ENCODE peak calls at places on chromosomes 12 and 14, in seven cellular contexts. One of them, this sample, is unnamed.

GRCh38 chr12:39368891-39369290 is 74.0 kb downstream of the KIF21A start:
- DNase-seq in transverse colon: no peak
- DNase-seq in K562: no peak
- DNase-seq in esophagus muscularis mucosa: no peak
- DNase-seq in HepG2: no peak
- DNase-seq in sigmoid colon: no peak
- DNase-seq in stomach: no peak
- DNase-seq in this sample: no peak

GRCh38 chr12:62629971-62630739 is 163.5 kb downstream of the MON2 start:
- DNase-seq in K562: no peak
- DNase-seq in transverse colon: no peak
- DNase-seq in stomach: no peak
- DNase-seq in esophagus muscularis mucosa: peak; percentile 79
- DNase-seq in HepG2: no peak
- DNase-seq in sigmoid colon: no peak
- DNase-seq in this sample: no peak

GRCh38 chr12:103301642-103302620 is 193.8 kb downstream of the C12orf42 start:
- DNase-seq in esophagus muscularis mucosa: no peak
- DNase-seq in sigmoid colon: no peak
- DNase-seq in HepG2: no peak
- DNase-seq in transverse colon: no peak
- DNase-seq in K562: no peak
- DNase-seq in stomach: no peak
- DNase-seq in this sample: no peak

GRCh38 chr12:6943719-6944380 is at the start of the genes C12orf57 and RNU7-1:
- DNase-seq in esophagus muscularis mucosa: no peak
- DNase-seq in sigmoid colon: peak; percentile 92
- DNase-seq in stomach: peak; percentile 79
- DNase-seq in transverse colon: peak; percentile 87
- DNase-seq in K562: peak; percentile 94
- DNase-seq in HepG2: peak; percentile 94
- DNase-seq in this sample: no peak

GRCh38 chr12:54689984-54690383 is 41.8 kb upstream of the DCD start:
- DNase-seq in esophagus muscularis mucosa: no peak
- DNase-seq in sigmoid colon: no peak
- DNase-seq in transverse colon: no peak
- DNase-seq in K562: peak; percentile 4
- DNase-seq in stomach: no peak
- DNase-seq in HepG2: no peak
- DNase-seq in this sample: no peak

GRCh38 chr12:52171950-52172512 is 19.8 kb downstream of the KRT80 start:
- DNase-seq in K562: peak; percentile 40
- DNase-seq in transverse colon: peak; percentile 58
- DNase-seq in sigmoid colon: no peak
- DNase-seq in esophagus muscularis mucosa: no peak
- DNase-seq in HepG2: peak; percentile 39
- DNase-seq in stomach: peak; percentile 61
- DNase-seq in this sample: no peak

GRCh38 chr12:99619389-99620158 is 28.0 kb upstream of the GARIN6 start:
- DNase-seq in sigmoid colon: no peak
- DNase-seq in stomach: no peak
- DNase-seq in K562: peak; percentile 12
- DNase-seq in transverse colon: no peak
- DNase-seq in HepG2: peak; percentile 14
- DNase-seq in esophagus muscularis mucosa: no peak
- DNase-seq in this sample: no peak

GRCh38 chr12:91778938-91779400 is 366.7 kb downstream of the BTG1 start:
- DNase-seq in stomach: peak; percentile 26
- DNase-seq in sigmoid colon: peak; percentile 70
- DNase-seq in esophagus muscularis mucosa: no peak
- DNase-seq in K562: peak; percentile 77
- DNase-seq in transverse colon: peak; percentile 35
- DNase-seq in HepG2: peak; percentile 29
- DNase-seq in this sample: no peak

GRCh38 chr12:26831959-26832816 is 806 bp downstream of the ITPR2 start:
- DNase-seq in stomach: peak; percentile 58
- DNase-seq in esophagus muscularis mucosa: no peak
- DNase-seq in K562: peak; percentile 79
- DNase-seq in transverse colon: peak; percentile 64
- DNase-seq in HepG2: peak; percentile 63
- DNase-seq in sigmoid colon: peak; percentile 88
- DNase-seq in this sample: peak; percentile 86

GRCh38 chr12:122138181-122138580 is 35.8 kb downstream of the IL31 start:
- DNase-seq in K562: no peak
- DNase-seq in transverse colon: no peak
- DNase-seq in sigmoid colon: no peak
- DNase-seq in stomach: no peak
- DNase-seq in HepG2: no peak
- DNase-seq in esophagus muscularis mucosa: no peak
- DNase-seq in this sample: no peak

GRCh38 chr14:93926209-93926872 is 803 bp upstream of the FAM181A start:
- DNase-seq in esophagus muscularis mucosa: no peak
- DNase-seq in HepG2: peak; percentile 28
- DNase-seq in sigmoid colon: no peak
- DNase-seq in stomach: no peak
- DNase-seq in K562: no peak
- DNase-seq in transverse colon: no peak
- DNase-seq in this sample: no peak

GRCh38 chr12:53093777-53094393 is 3.6 kb upstream of the IGFBP6 start:
- DNase-seq in esophagus muscularis mucosa: no peak
- DNase-seq in transverse colon: no peak
- DNase-seq in sigmoid colon: no peak
- DNase-seq in HepG2: no peak
- DNase-seq in K562: no peak
- DNase-seq in stomach: peak; percentile 25
- DNase-seq in this sample: peak; percentile 37

GRCh38 chr14:80054020-80054419 is 157.3 kb downstream of the DIO2 start:
- DNase-seq in HepG2: no peak
- DNase-seq in esophagus muscularis mucosa: no peak
- DNase-seq in transverse colon: no peak
- DNase-seq in stomach: no peak
- DNase-seq in K562: no peak
- DNase-seq in sigmoid colon: no peak
- DNase-seq in this sample: no peak

GRCh38 chr12:95202691-95203476 is 14.4 kb downstream of the FGD6 start:
- DNase-seq in HepG2: no peak
- DNase-seq in sigmoid colon: no peak
- DNase-seq in transverse colon: no peak
- DNase-seq in esophagus muscularis mucosa: no peak
- DNase-seq in stomach: no peak
- DNase-seq in K562: peak; percentile 45
- DNase-seq in this sample: no peak

GRCh38 chr12:15801770-15802393 is 12.7 kb upstream of the EPS8 start:
- DNase-seq in esophagus muscularis mucosa: no peak
- DNase-seq in K562: no peak
- DNase-seq in transverse colon: peak; percentile 34
- DNase-seq in sigmoid colon: no peak
- DNase-seq in HepG2: no peak
- DNase-seq in stomach: no peak
- DNase-seq in this sample: no peak

GRCh38 chr12:70267550-70267949 is 24.3 kb downstream of the CNOT2 start:
- DNase-seq in transverse colon: no peak
- DNase-seq in stomach: no peak
- DNase-seq in sigmoid colon: no peak
- DNase-seq in K562: no peak
- DNase-seq in esophagus muscularis mucosa: no peak
- DNase-seq in HepG2: no peak
- DNase-seq in this sample: no peak

GRCh38 chr12:110906985-110907384 is 13.4 kb downstream of the MYL2 start:
- DNase-seq in stomach: no peak
- DNase-seq in esophagus muscularis mucosa: no peak
- DNase-seq in K562: no peak
- DNase-seq in sigmoid colon: no peak
- DNase-seq in HepG2: no peak
- DNase-seq in transverse colon: no peak
- DNase-seq in this sample: no peak

GRCh38 chr12:71804505-71804904 is 35.1 kb upstream of the TBC1D15 start:
- DNase-seq in transverse colon: no peak
- DNase-seq in stomach: no peak
- DNase-seq in K562: peak; percentile 10
- DNase-seq in HepG2: no peak
- DNase-seq in esophagus muscularis mucosa: no peak
- DNase-seq in sigmoid colon: no peak
- DNase-seq in this sample: no peak

GRCh38 chr12:79444089-79444488 is 246.7 kb downstream of the PAWR start:
- DNase-seq in sigmoid colon: no peak
- DNase-seq in K562: no peak
- DNase-seq in transverse colon: no peak
- DNase-seq in HepG2: no peak
- DNase-seq in stomach: no peak
- DNase-seq in esophagus muscularis mucosa: no peak
- DNase-seq in this sample: no peak

DNA sequence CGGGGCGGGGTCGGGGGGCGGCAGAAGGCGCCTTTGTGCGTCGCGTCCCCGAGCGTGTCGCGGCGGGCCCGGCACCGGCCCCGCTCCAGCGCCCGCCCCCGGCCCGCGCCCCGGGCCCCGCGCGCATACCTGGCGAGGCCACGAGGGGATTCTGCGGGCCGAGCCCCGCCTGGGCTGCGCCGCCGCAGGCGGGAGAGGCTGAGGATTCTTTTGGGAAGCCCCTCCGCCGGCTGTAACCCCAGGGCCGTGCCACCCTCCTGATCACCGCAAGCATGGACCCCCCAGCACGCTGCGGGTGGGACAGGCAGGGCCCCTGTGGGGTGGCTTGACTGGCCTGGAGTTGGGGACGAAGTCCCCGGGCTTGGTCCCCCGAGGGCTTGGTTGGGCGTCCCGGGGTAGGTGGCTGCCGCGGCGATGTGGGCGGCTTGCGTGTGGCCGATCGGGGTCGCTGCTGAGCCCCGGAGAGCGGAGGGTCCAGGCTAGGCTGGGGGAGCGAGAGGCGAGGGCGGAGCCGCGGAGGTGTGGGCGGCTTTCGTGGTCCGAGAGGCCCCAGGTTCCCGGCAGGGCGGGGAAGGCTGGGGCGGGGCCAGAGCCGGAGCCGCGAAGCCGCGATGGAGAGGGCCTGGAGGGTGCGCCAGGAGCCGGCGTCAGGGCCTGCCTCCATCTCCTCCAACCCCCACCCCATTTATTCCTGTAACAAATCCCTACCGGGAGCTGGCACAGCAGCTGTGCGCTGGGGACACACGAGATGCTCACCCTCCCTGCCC is 28.4 kb upstream of the GPR132 start:
- DNase-seq in stomach: peak; percentile 83
- DNase-seq in HepG2: peak; percentile 20
- DNase-seq in esophagus muscularis mucosa: no peak
- DNase-seq in K562: peak; percentile 78
- DNase-seq in sigmoid colon: peak; percentile 87
- DNase-seq in transverse colon: peak; percentile 88
- DNase-seq in this sample: peak; percentile 81
- TF ChIP-seq POLR2AphosphoS5 in stomach: no peak
- TF ChIP-seq POLR2AphosphoS5 in HepG2: no peak
- TF ChIP-seq POLR2AphosphoS5 in esophagus muscularis mucosa: peak; percentile 51
- TF ChIP-seq POLR2AphosphoS5 in K562: no peak
- TF ChIP-seq POLR2AphosphoS5 in sigmoid colon: peak; percentile 48
- TF ChIP-seq POLR2AphosphoS5 in transverse colon: peak; percentile 76
- TF ChIP-seq POLR2AphosphoS5 in this sample: no peak

GRCh38 chr14:106666341-106666740 is 1140.0 kb downstream of the TMEM121 start:
- DNase-seq in transverse colon: no peak
- DNase-seq in HepG2: no peak
- DNase-seq in stomach: no peak
- DNase-seq in K562: no peak
- DNase-seq in sigmoid colon: no peak
- DNase-seq in esophagus muscularis mucosa: peak; percentile 53
- DNase-seq in this sample: no peak
- TF ChIP-seq EP300 in transverse colon: no peak
- TF ChIP-seq EP300 in HepG2: no peak
- TF ChIP-seq EP300 in stomach: no peak
- TF ChIP-seq EP300 in K562: no peak
- TF ChIP-seq EP300 in sigmoid colon: no peak
- TF ChIP-seq EP300 in esophagus muscularis mucosa: no peak
- TF ChIP-seq EP300 in this sample: no peak

GRCh38 chr12:12560587-12561304 is 1.9 kb downstream of the DUSP16 start:
- DNase-seq in esophagus muscularis mucosa: no peak
- DNase-seq in transverse colon: peak; percentile 68
- DNase-seq in stomach: peak; percentile 74
- DNase-seq in K562: peak; percentile 52
- DNase-seq in sigmoid colon: peak; percentile 81
- DNase-seq in HepG2: peak; percentile 92
- DNase-seq in this sample: no peak

GRCh38 chr12:12559699-12560296 is 2.9 kb downstream of the DUSP16 start:
- DNase-seq in transverse colon: no peak
- DNase-seq in stomach: no peak
- DNase-seq in esophagus muscularis mucosa: no peak
- DNase-seq in HepG2: no peak
- DNase-seq in K562: no peak
- DNase-seq in sigmoid colon: no peak
- DNase-seq in this sample: no peak

GRCh38 chr12:12562585-12563245 is at the start of gene DUSP16:
- DNase-seq in stomach: peak; percentile 93
- DNase-seq in HepG2: peak; percentile 96
- DNase-seq in transverse colon: peak; percentile 92
- DNase-seq in K562: peak; percentile 90
- DNase-seq in esophagus muscularis mucosa: peak; percentile 98
- DNase-seq in sigmoid colon: peak; percentile 94
- DNase-seq in this sample: peak; percentile 92

GRCh38 chr12:12562016-12562483 is 613 bp downstream of the DUSP16 start:
- DNase-seq in HepG2: no peak
- DNase-seq in transverse colon: peak; percentile 27
- DNase-seq in stomach: no peak
- DNase-seq in esophagus muscularis mucosa: no peak
- DNase-seq in K562: peak; percentile 38
- DNase-seq in sigmoid colon: peak; percentile 67
- DNase-seq in this sample: peak; percentile 73

DNA sequence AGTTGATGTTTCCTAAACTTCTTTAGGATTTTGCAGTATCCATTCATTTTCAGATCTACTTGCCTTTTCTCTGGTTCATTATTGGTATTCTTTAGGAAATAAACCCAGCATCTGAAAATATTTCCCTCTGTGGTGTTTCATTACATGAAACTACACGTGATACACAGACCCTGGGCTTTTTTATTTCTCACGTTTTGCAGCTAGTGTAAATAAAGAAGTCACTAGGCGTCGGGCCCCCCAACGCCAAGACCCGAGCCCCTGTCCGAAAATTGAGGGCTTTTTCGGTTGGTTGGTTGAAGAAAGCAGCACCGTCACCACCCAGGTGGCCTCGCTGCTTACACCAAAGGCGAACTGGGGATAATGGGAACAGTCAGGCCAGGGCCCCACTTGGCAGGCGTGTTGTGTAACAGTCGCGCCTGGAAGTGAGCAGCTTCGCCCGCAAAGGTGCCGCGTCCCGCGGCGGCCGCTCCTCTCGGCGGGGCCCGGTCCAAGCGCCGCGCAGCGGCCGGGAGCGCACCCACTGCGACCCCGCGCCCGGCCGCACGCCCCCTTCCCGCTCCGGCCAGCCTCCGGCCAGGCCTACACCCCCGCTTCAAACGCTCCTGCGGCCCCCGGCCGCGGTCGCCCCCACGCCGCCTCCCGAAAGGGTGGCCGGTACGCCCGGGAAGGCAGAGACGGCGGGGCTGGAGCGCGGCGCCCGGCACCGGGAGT is 1.2 kb downstream of the DUSP16 start:
- DNase-seq in transverse colon: peak; percentile 64
- DNase-seq in K562: peak; percentile 45
- DNase-seq in sigmoid colon: peak; percentile 89
- DNase-seq in HepG2: peak; percentile 53
- DNase-seq in stomach: peak; percentile 69
- DNase-seq in esophagus muscularis mucosa: no peak
- DNase-seq in this sample: peak; percentile 83
- TF ChIP-seq POLR2A in transverse colon: peak; percentile 47
- TF ChIP-seq POLR2A in K562: peak; percentile 51
- TF ChIP-seq POLR2A in sigmoid colon: no peak
- TF ChIP-seq POLR2A in HepG2: peak; percentile 61
- TF ChIP-seq POLR2A in stomach: no peak
- TF ChIP-seq POLR2A in esophagus muscularis mucosa: no peak
- TF ChIP-seq POLR2A in this sample: peak; percentile 63

GRCh38 chr12:124020398-124021024 is 47.5 kb downstream of the ZNF664 start:
- DNase-seq in K562: no peak
- DNase-seq in transverse colon: no peak
- DNase-seq in stomach: no peak
- DNase-seq in sigmoid colon: no peak
- DNase-seq in esophagus muscularis mucosa: no peak
- DNase-seq in HepG2: no peak
- DNase-seq in this sample: no peak
- TF ChIP-seq POLR2AphosphoS5 in K562: no peak
- TF ChIP-seq POLR2AphosphoS5 in transverse colon: no peak
- TF ChIP-seq POLR2AphosphoS5 in stomach: no peak
- TF ChIP-seq POLR2AphosphoS5 in sigmoid colon: no peak
- TF ChIP-seq POLR2AphosphoS5 in esophagus muscularis mucosa: peak; percentile 15
- TF ChIP-seq POLR2AphosphoS5 in HepG2: no peak
- TF ChIP-seq POLR2AphosphoS5 in this sample: no peak